ENCODE peak calls at places on chromosome 1, in ten cellular contexts. V is hepatocyte; D is endothelial cell; P is body of pancreas; G is GM12865; J is activated CD8-positive, alpha-beta T cell treated with anti-CD3 and anti-CD28 coated beads for 36 hours; W is OCI-LY7; I is ascending aorta; N is fibroblast of the aortic adventitia; A is spleen. F is an unnamed sample.

GRCh38 chr1:67514786-67515185 is 84.6 kb upstream of the SERBP1 start:
- DNase-seq in P (no peak), J (no peak), G (no peak), A (no peak), W (no peak), D (no peak), V (no peak), I (no peak), N (no peak), F (no peak)

GRCh38 chr1:218660678-218661053 is 315.5 kb downstream of the TGFB2 start:
- DNase-seq in D (no peak), J (no peak), W (no peak), V (peak; percentile 26), P (no peak), A (no peak), I (no peak), G (no peak), N (peak; percentile 77), F (no peak)

GRCh38 chr1:42340093-42340492 is 5.1 kb upstream of the FOXJ3 start:
- DNase-seq in W (no peak), J (no peak), P (peak; percentile 83), N (no peak), A (no peak), V (peak; percentile 67), D (no peak), G (no peak), I (no peak), F (no peak)

GRCh38 chr1:81414417-81415087 is 386.2 kb upstream of the ADGRL2 start:
- DNase-seq in G (peak; percentile 75), W (no peak), J (peak; percentile 44), I (no peak), N (peak; percentile 48), V (peak; percentile 80), D (peak; percentile 85), A (no peak), P (peak; percentile 59), F (peak; percentile 95)

GRCh38 chr1:44089371-44090070 is 29.1 kb upstream of the KLF17 start:
- DNase-seq in V (no peak), J (peak; percentile 5), A (no peak), N (no peak), I (no peak), G (no peak), P (no peak), D (no peak), W (no peak), F (no peak)

GRCh38 chr1:223748405-223748772 is 36.0 kb downstream of the CAPN2 start:
- DNase-seq in P (no peak), N (peak; percentile 60), D (no peak), A (no peak), V (peak; percentile 55), J (peak; percentile 31), I (no peak), W (no peak), G (peak; percentile 76), F (no peak)

GRCh38 chr1:211420389-211420788 is 71.6 kb downstream of the RD3 start:
- DNase-seq in D (no peak), A (no peak), N (peak; percentile 12), V (no peak), W (no peak), G (peak; percentile 21), I (no peak), J (peak; percentile 48), P (no peak), F (no peak)

GRCh38 chr1:153985341-153985912 is 712 bp downstream of the RAB13 start:
- DNase-seq in N (peak; percentile 70), I (no peak), A (no peak), D (no peak), V (peak; percentile 73), G (no peak), J (peak; percentile 83), W (no peak), P (no peak), F (peak; percentile 53)

GRCh38 chr1:40107290-40107959 is 10.4 kb upstream of the PPT1 start:
- DNase-seq in N (no peak), D (no peak), P (peak; percentile 39), V (peak; percentile 48), W (no peak), G (no peak), I (no peak), A (no peak), J (no peak), F (no peak)

GRCh38 chr1:211654838-211655787 is 20.3 kb downstream of the NEK2 start:
- DNase-seq in P (peak; percentile 93), I (no peak), V (peak; percentile 95), A (peak; percentile 95), N (peak; percentile 90), D (peak; percentile 91), J (peak; percentile 92), G (peak; percentile 90), W (peak; percentile 80), F (peak; percentile 97)

GRCh38 chr1:84936116-84936810 is 43.3 kb upstream of the LPAR3 start:
- DNase-seq in G (peak; percentile 54), W (peak; percentile 62), V (peak; percentile 84), N (peak; percentile 84), I (no peak), D (peak; percentile 35), A (no peak), P (peak; percentile 54), J (peak; percentile 23), F (no peak)

GRCh38 chr1:38817958-38818705 is 41.4 kb downstream of the RRAGC start:
- DNase-seq in J (peak; percentile 50), I (no peak), W (no peak), P (no peak), V (peak; percentile 74), A (peak; percentile 88), G (peak; percentile 36), D (peak; percentile 95), N (no peak), F (no peak)

GRCh38 chr1:193312432-193312831 is 126.0 kb upstream of the B3GALT2 start:
- DNase-seq in V (no peak), G (no peak), J (no peak), N (no peak), A (no peak), W (no peak), P (no peak), I (no peak), D (no peak), F (no peak)

GRCh38 chr1:8061673-8062386 is 35.7 kb upstream of the ERRFI1 start:
- DNase-seq in V (no peak), P (no peak), N (peak; percentile 70), J (no peak), G (no peak), D (no peak), I (no peak), W (no peak), A (no peak), F (no peak)
- TF ChIP-seq CTCF in V (no peak), P (no peak), N (peak; percentile 34), J (no peak), G (no peak), D (no peak), I (no peak), W (no peak), A (no peak), F (no peak)

GRCh38 chr1:198003468-198003867 is 86.3 kb downstream of the LHX9 start:
- DNase-seq in I (no peak), W (no peak), J (no peak), V (no peak), A (no peak), N (no peak), D (no peak), P (no peak), G (no peak), F (no peak)

GRCh38 chr1:198001776-198002408 is 84.7 kb downstream of the LHX9 start:
- DNase-seq in P (no peak), J (no peak), V (no peak), D (no peak), A (no peak), G (no peak), N (no peak), W (no peak), I (no peak), F (no peak)

GRCh38 chr1:197995408-197996258 is 78.5 kb downstream of the LHX9 start:
- DNase-seq in N (no peak), P (no peak), V (no peak), W (no peak), A (no peak), J (no peak), D (no peak), I (no peak), G (no peak), F (no peak)

GRCh38 chr1:197994907-197995407 is 77.8 kb downstream of the LHX9 start:
- DNase-seq in J (no peak), W (no peak), A (no peak), P (peak; percentile 24), G (no peak), N (no peak), D (no peak), V (peak; percentile 56), I (no peak), F (no peak)

GRCh38 chr1:197998110-197998509 is 80.9 kb downstream of the LHX9 start:
- DNase-seq in P (no peak), N (no peak), J (no peak), W (no peak), D (no peak), V (no peak), A (no peak), G (peak; percentile 20), I (no peak), F (no peak)
- TF ChIP-seq CTCF in P (no peak), N (no peak), J (no peak), W (peak; percentile 37), D (no peak), V (no peak), A (no peak), G (peak; percentile 2), I (no peak), F (no peak)

GRCh38 chr1:112245114-112245513 is 150.9 kb upstream of the CTTNBP2NL start:
- DNase-seq in I (no peak), P (no peak), J (no peak), W (no peak), A (no peak), D (no peak), V (no peak), N (no peak), G (no peak), F (no peak)
- TF ChIP-seq CTCF in I (no peak), P (no peak), J (no peak), W (no peak), A (no peak), D (no peak), V (no peak), N (no peak), G (no peak), F (no peak)

GRCh38 chr1:160618763-160619274 is 28.0 kb downstream of the SLAMF1 start:
- DNase-seq in D (no peak), J (peak; percentile 63), G (peak; percentile 78), I (no peak), N (no peak), V (no peak), P (no peak), A (no peak), W (peak; percentile 59), F (no peak)
- TF ChIP-seq CTCF in D (peak; percentile 55), J (peak; percentile 91), G (peak; percentile 84), I (no peak), N (peak; percentile 28), V (peak; percentile 14), P (no peak), A (peak; percentile 64), W (peak; percentile 90), F (no peak)